ENCODE peak calls at places on chromosomes 6 and 20, in four cellular contexts. N is HCT116, M is HepG2, Z is H1. T is an unnamed sample.

GRCh38 chr20:10131612-10132345 is 86.9 kb upstream of the SNAP25 start:
- DNase-seq in M (no peak), N (no peak), Z (peak), T (no peak)

GRCh38 chr6:2875840-2876207 is 27.3 kb downstream of the SERPINB9 start:
- DNase-seq in M (no peak), N (no peak), Z (no peak), T (no peak)

GRCh38 chr6:42791706-42792320 is 10.0 kb downstream of the BICRAL start:
- DNase-seq in Z (no peak), M (no peak), N (no peak), T (no peak)

GRCh38 chr20:29756664-29757063 is 1500.8 kb upstream of the DEFB115 start:
- DNase-seq in N (no peak), M (no peak), Z (no peak), T (no peak)

GRCh38 chr6:85015396-85015990 is 251.1 kb upstream of the TBX18 start:
- DNase-seq in N (peak), M (peak), Z (peak), T (peak)

GRCh38 chr6:112408522-112408921 is 61.4 kb downstream of the RFPL4B start:
- DNase-seq in M (no peak), Z (no peak), N (no peak), T (no peak)

GRCh38 chr6:79718509-79719247 is 87.5 kb downstream of the SH3BGRL2 start:
- DNase-seq in Z (no peak), N (no peak), M (no peak), T (no peak)

GRCh38 chr20:51529027-51529749 is 13.3 kb downstream of the NFATC2 start:
- DNase-seq in M (no peak), Z (no peak), N (no peak), T (peak)

GRCh38 chr20:44074252-44075151 is 112.5 kb downstream of the JPH2 start:
- DNase-seq in M (no peak), Z (no peak), N (no peak), T (no peak)

GRCh38 chr6:139690007-139690406 is 315.6 kb upstream of the CITED2 start:
- DNase-seq in N (no peak), Z (no peak), M (no peak), T (no peak)

GRCh38 chr6:139687055-139687454 is 312.6 kb upstream of the CITED2 start:
- DNase-seq in M (no peak), Z (no peak), N (no peak), T (no peak)

GRCh38 chr6:139680819-139681218 is 306.4 kb upstream of the CITED2 start:
- DNase-seq in M (no peak), Z (no peak), N (no peak), T (no peak)

DNA sequence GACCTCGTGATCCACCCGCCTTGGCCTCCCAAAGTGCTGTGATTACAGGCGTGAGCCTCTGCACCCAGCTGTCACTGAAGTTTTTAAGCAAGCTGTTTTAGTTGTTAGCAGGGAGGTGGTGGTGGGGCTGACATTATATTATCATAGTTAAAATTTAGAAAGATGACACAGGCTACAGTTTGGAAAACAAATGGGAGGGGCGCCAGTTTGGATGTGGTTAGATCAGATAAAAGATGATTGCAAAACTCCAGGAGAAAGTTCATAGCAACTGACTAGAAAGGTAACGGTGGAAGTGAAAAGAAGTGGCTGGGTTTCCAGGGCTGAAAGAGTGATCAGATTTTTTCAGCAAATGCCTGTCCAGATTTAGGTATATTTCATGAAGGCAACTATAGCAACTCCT is 311.9 kb upstream of the CITED2 start:
- DNase-seq in Z (no peak), N (no peak), M (no peak), T (no peak)
- TF ChIP-seq YY1 in Z (no peak), N (no peak), M (no peak), T (no peak)

DNA sequence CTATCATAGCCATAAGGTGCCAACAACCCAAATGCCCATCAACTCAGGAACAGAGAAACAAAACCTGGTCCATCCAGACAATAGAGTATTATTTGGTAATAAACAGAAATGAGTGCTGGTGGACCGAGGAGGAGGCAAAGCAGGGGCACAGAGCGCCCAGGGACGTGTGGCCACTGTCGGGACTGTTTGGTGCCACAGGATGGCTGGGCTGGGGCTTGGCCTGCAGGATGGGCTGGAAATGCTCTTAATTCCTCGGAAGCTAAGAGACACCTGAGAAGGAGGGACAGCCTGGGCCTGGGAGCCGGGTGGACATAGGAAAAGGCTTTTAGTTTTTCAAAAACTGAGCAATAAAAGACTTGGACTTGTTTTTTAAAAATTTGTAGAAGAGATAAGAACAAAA is 216.4 kb downstream of the DLL1 start:
- DNase-seq in Z (no peak), N (no peak), M (no peak), T (no peak)
- TF ChIP-seq FOSL1 in Z (no peak), N (no peak), M (no peak), T (no peak)

GRCh38 chr20:50395258-50395729 is 114.9 kb upstream of the PTPN1 start:
- DNase-seq in Z (no peak), M (no peak), N (no peak), T (no peak)
- TF ChIP-seq YY1 in Z (no peak), M (no peak), N (no peak), T (no peak)

GRCh38 chr20:63626424-63627128 is at the start of gene GMEB2:
- DNase-seq in N (peak), M (peak), Z (no peak), T (peak)

GRCh38 chr20:63627129-63627699 is 313 bp upstream of the GMEB2 start:
- DNase-seq in N (peak), Z (peak), M (peak), T (peak)

GRCh38 chr20:63624486-63624885 is 2.4 kb downstream of the GMEB2 start:
- DNase-seq in N (no peak), M (peak), Z (no peak), T (no peak)

GRCh38 chr20:63627700-63628245 is 872 bp upstream of the GMEB2 start:
- DNase-seq in Z (no peak), N (no peak), M (no peak), T (peak)

GRCh38 chr20:63625771-63626423 is 1.0 kb downstream of the GMEB2 start:
- DNase-seq in Z (no peak), N (no peak), M (peak), T (peak)
- TF ChIP-seq FOSL1 in Z (no peak), N (no peak), M (no peak), T (no peak)

DNA sequence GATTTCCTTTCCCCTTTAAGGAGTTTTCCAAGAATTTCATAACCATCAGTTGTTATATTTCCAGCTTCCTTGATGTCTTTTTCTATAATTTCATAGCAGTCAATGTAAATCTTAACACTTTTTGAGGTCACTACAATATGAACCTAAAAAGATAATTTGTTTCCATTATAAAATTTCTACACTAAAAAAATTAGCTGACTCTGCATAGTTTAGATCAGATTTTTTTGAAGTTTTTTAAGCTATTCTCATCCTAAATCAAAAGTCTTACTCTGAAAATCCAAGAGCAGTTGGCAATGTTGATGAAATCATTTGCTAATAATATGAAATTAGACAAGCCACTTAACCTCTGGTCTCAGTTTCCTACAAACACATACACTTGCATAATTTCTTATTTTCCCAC is 96.8 kb downstream of the COL12A1 start:
- DNase-seq in M (no peak), N (no peak), Z (no peak), T (no peak)
- TF ChIP-seq YY1 in M (no peak), N (no peak), Z (no peak), T (no peak)

GRCh38 chr6:89145962-89146747 is at the start of gene PM20D2:
- DNase-seq in N (peak), Z (no peak), M (peak), T (peak)
- TF ChIP-seq FOSL1 in N (no peak), Z (no peak), M (no peak), T (no peak)

GRCh38 chr6:96016781-96017180 is 1.0 kb downstream of the FUT9 start:
- DNase-seq in M (no peak), N (no peak), Z (no peak), T (no peak)

GRCh38 chr6:96013531-96013930 is 2.2 kb upstream of the FUT9 start:
- DNase-seq in M (no peak), Z (no peak), N (no peak), T (no peak)

GRCh38 chr6:96015321-96015790 is 418 bp upstream of the FUT9 start:
- DNase-seq in N (no peak), M (no peak), Z (no peak), T (no peak)

GRCh38 chr6:96014846-96015245 is 928 bp upstream of the FUT9 start:
- DNase-seq in N (no peak), Z (no peak), M (no peak), T (no peak)

GRCh38 chr6:96015791-96016776 is at the start of gene FUT9:
- DNase-seq in Z (peak), N (no peak), M (no peak), T (no peak)
- TF ChIP-seq YY1 in Z (no peak), N (no peak), M (no peak), T (no peak)

DNA sequence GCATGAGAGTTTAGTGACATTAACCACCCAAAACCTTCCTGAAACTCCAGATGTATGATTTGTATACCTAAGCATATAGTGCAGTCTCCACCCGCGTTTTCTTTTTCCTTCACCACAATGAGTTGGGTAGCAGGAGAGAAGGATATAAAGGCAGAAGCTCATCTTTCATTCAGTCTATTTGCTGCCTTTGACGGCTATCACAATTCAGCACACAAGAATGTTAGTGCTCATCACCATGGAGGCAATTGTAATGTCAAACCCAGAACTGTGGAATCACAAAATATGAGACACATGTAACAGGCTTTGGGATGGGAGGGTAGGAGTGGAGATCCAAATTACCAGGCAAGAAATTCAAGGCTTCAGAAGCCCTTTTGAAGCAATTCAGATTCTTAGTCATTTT is 17.6 kb downstream of the ZHX3 start:
- DNase-seq in M (no peak), Z (no peak), N (no peak), T (no peak)
- TF ChIP-seq FOSL1 in M (no peak), Z (no peak), N (no peak), T (no peak)

T was measured in K562.